ENCODE peak calls at places on chromosomes 6 and 20, in ten cellular contexts. One of them, this sample, is unnamed.

GRCh38 chr20:29123861-29124260 is 2133.6 kb upstream of the DEFB115 start:
- DNase-seq in activated CD8-positive, alpha-beta memory T cell treated with anti-CD3 and anti-CD28 coated beads, Interleukin-2, amount 50 U/mL, for 4 hours: no peak
- DNase-seq in T-helper 2 cell: no peak
- DNase-seq in Daoy: no peak
- DNase-seq in stimulated activated naive B cell treated with anti-CD40 and anti-IgM and Interleukin-4, amounts not matched to agents 10 μg/mL and 1 μg/mL and 100 μg/mL, for 72 hours: no peak
- DNase-seq in iris pigment epithelial cell: no peak
- DNase-seq in NCI-H1417: no peak
- DNase-seq in MCF 10A: no peak
- DNase-seq in HuH-7: no peak
- DNase-seq in activated CD4-positive, alpha-beta T cell treated with anti-CD3 and anti-CD28 coated beads, Interleukin-2, amount 50 U/mL, for 48 hours: no peak
- DNase-seq in this sample: no peak

GRCh38 chr6:12605888-12606345 is 110.7 kb upstream of the PHACTR1 start:
- DNase-seq in activated CD8-positive, alpha-beta memory T cell treated with anti-CD3 and anti-CD28 coated beads, Interleukin-2, amount 50 U/mL, for 4 hours: no peak
- DNase-seq in T-helper 2 cell: peak; percentile 3
- DNase-seq in stimulated activated naive B cell treated with anti-CD40 and anti-IgM and Interleukin-4, amounts not matched to agents 10 μg/mL and 1 μg/mL and 100 μg/mL, for 72 hours: peak; percentile 37
- DNase-seq in HuH-7: peak; percentile 12
- DNase-seq in NCI-H1417: peak; percentile 34
- DNase-seq in activated CD4-positive, alpha-beta T cell treated with anti-CD3 and anti-CD28 coated beads, Interleukin-2, amount 50 U/mL, for 48 hours: peak; percentile 17
- DNase-seq in Daoy: peak; percentile 76
- DNase-seq in iris pigment epithelial cell: peak; percentile 69
- DNase-seq in MCF 10A: peak; percentile 80
- DNase-seq in this sample: no peak

GRCh38 chr6:80438728-80439127 is 332.3 kb downstream of the BCKDHB start:
- DNase-seq in Daoy: peak; percentile 75
- DNase-seq in MCF 10A: peak; percentile 68
- DNase-seq in iris pigment epithelial cell: peak; percentile 87
- DNase-seq in HuH-7: peak; percentile 5
- DNase-seq in stimulated activated naive B cell treated with anti-CD40 and anti-IgM and Interleukin-4, amounts not matched to agents 10 μg/mL and 1 μg/mL and 100 μg/mL, for 72 hours: no peak
- DNase-seq in NCI-H1417: no peak
- DNase-seq in activated CD4-positive, alpha-beta T cell treated with anti-CD3 and anti-CD28 coated beads, Interleukin-2, amount 50 U/mL, for 48 hours: no peak
- DNase-seq in activated CD8-positive, alpha-beta memory T cell treated with anti-CD3 and anti-CD28 coated beads, Interleukin-2, amount 50 U/mL, for 4 hours: no peak
- DNase-seq in T-helper 2 cell: no peak
- DNase-seq in this sample: no peak

GRCh38 chr6:90668141-90668540 is 81.3 kb upstream of the MAP3K7 start:
- DNase-seq in HuH-7: no peak
- DNase-seq in T-helper 2 cell: no peak
- DNase-seq in stimulated activated naive B cell treated with anti-CD40 and anti-IgM and Interleukin-4, amounts not matched to agents 10 μg/mL and 1 μg/mL and 100 μg/mL, for 72 hours: no peak
- DNase-seq in NCI-H1417: no peak
- DNase-seq in iris pigment epithelial cell: no peak
- DNase-seq in MCF 10A: no peak
- DNase-seq in Daoy: no peak
- DNase-seq in activated CD8-positive, alpha-beta memory T cell treated with anti-CD3 and anti-CD28 coated beads, Interleukin-2, amount 50 U/mL, for 4 hours: no peak
- DNase-seq in activated CD4-positive, alpha-beta T cell treated with anti-CD3 and anti-CD28 coated beads, Interleukin-2, amount 50 U/mL, for 48 hours: no peak
- DNase-seq in this sample: no peak

GRCh38 chr20:38473353-38473795 is 731 bp downstream of the RALGAPB start:
- DNase-seq in activated CD4-positive, alpha-beta T cell treated with anti-CD3 and anti-CD28 coated beads, Interleukin-2, amount 50 U/mL, for 48 hours: no peak
- DNase-seq in Daoy: peak; percentile 21
- DNase-seq in MCF 10A: no peak
- DNase-seq in iris pigment epithelial cell: peak; percentile 30
- DNase-seq in stimulated activated naive B cell treated with anti-CD40 and anti-IgM and Interleukin-4, amounts not matched to agents 10 μg/mL and 1 μg/mL and 100 μg/mL, for 72 hours: no peak
- DNase-seq in activated CD8-positive, alpha-beta memory T cell treated with anti-CD3 and anti-CD28 coated beads, Interleukin-2, amount 50 U/mL, for 4 hours: no peak
- DNase-seq in NCI-H1417: no peak
- DNase-seq in HuH-7: no peak
- DNase-seq in T-helper 2 cell: no peak
- DNase-seq in this sample: no peak

GRCh38 chr6:11368760-11369159 is 136.3 kb upstream of the NEDD9 start:
- DNase-seq in MCF 10A: no peak
- DNase-seq in iris pigment epithelial cell: no peak
- DNase-seq in activated CD4-positive, alpha-beta T cell treated with anti-CD3 and anti-CD28 coated beads, Interleukin-2, amount 50 U/mL, for 48 hours: no peak
- DNase-seq in NCI-H1417: no peak
- DNase-seq in activated CD8-positive, alpha-beta memory T cell treated with anti-CD3 and anti-CD28 coated beads, Interleukin-2, amount 50 U/mL, for 4 hours: no peak
- DNase-seq in stimulated activated naive B cell treated with anti-CD40 and anti-IgM and Interleukin-4, amounts not matched to agents 10 μg/mL and 1 μg/mL and 100 μg/mL, for 72 hours: no peak
- DNase-seq in Daoy: peak; percentile 68
- DNase-seq in HuH-7: no peak
- DNase-seq in T-helper 2 cell: no peak
- DNase-seq in this sample: no peak

GRCh38 chr6:26025894-26026832 is 61.1 kb upstream of the HFE start:
- DNase-seq in activated CD4-positive, alpha-beta T cell treated with anti-CD3 and anti-CD28 coated beads, Interleukin-2, amount 50 U/mL, for 48 hours: peak; percentile 92
- DNase-seq in stimulated activated naive B cell treated with anti-CD40 and anti-IgM and Interleukin-4, amounts not matched to agents 10 μg/mL and 1 μg/mL and 100 μg/mL, for 72 hours: peak; percentile 92
- DNase-seq in HuH-7: no peak
- DNase-seq in activated CD8-positive, alpha-beta memory T cell treated with anti-CD3 and anti-CD28 coated beads, Interleukin-2, amount 50 U/mL, for 4 hours: peak; percentile 86
- DNase-seq in T-helper 2 cell: peak; percentile 88
- DNase-seq in Daoy: peak; percentile 98
- DNase-seq in iris pigment epithelial cell: peak; percentile 99
- DNase-seq in MCF 10A: peak; percentile 96
- DNase-seq in NCI-H1417: peak; percentile 88
- DNase-seq in this sample: peak; percentile 70

GRCh38 chr6:34585108-34585507 is 29.0 kb upstream of the SPDEF start:
- DNase-seq in NCI-H1417: no peak
- DNase-seq in activated CD4-positive, alpha-beta T cell treated with anti-CD3 and anti-CD28 coated beads, Interleukin-2, amount 50 U/mL, for 48 hours: no peak
- DNase-seq in MCF 10A: no peak
- DNase-seq in activated CD8-positive, alpha-beta memory T cell treated with anti-CD3 and anti-CD28 coated beads, Interleukin-2, amount 50 U/mL, for 4 hours: no peak
- DNase-seq in Daoy: no peak
- DNase-seq in stimulated activated naive B cell treated with anti-CD40 and anti-IgM and Interleukin-4, amounts not matched to agents 10 μg/mL and 1 μg/mL and 100 μg/mL, for 72 hours: no peak
- DNase-seq in HuH-7: no peak
- DNase-seq in T-helper 2 cell: no peak
- DNase-seq in iris pigment epithelial cell: no peak
- DNase-seq in this sample: no peak

GRCh38 chr6:137001287-137001976 is 43.3 kb downstream of the IL20RA start:
- DNase-seq in Daoy: peak; percentile 70
- DNase-seq in HuH-7: peak; percentile 35
- DNase-seq in iris pigment epithelial cell: no peak
- DNase-seq in NCI-H1417: no peak
- DNase-seq in MCF 10A: peak; percentile 74
- DNase-seq in T-helper 2 cell: no peak
- DNase-seq in stimulated activated naive B cell treated with anti-CD40 and anti-IgM and Interleukin-4, amounts not matched to agents 10 μg/mL and 1 μg/mL and 100 μg/mL, for 72 hours: no peak
- DNase-seq in activated CD8-positive, alpha-beta memory T cell treated with anti-CD3 and anti-CD28 coated beads, Interleukin-2, amount 50 U/mL, for 4 hours: no peak
- DNase-seq in activated CD4-positive, alpha-beta T cell treated with anti-CD3 and anti-CD28 coated beads, Interleukin-2, amount 50 U/mL, for 48 hours: no peak
- DNase-seq in this sample: no peak

GRCh38 chr6:144955853-144956252 is 670.7 kb downstream of the UTRN start:
- DNase-seq in NCI-H1417: no peak
- DNase-seq in stimulated activated naive B cell treated with anti-CD40 and anti-IgM and Interleukin-4, amounts not matched to agents 10 μg/mL and 1 μg/mL and 100 μg/mL, for 72 hours: no peak
- DNase-seq in activated CD4-positive, alpha-beta T cell treated with anti-CD3 and anti-CD28 coated beads, Interleukin-2, amount 50 U/mL, for 48 hours: no peak
- DNase-seq in HuH-7: no peak
- DNase-seq in Daoy: peak; percentile 16
- DNase-seq in MCF 10A: no peak
- DNase-seq in activated CD8-positive, alpha-beta memory T cell treated with anti-CD3 and anti-CD28 coated beads, Interleukin-2, amount 50 U/mL, for 4 hours: no peak
- DNase-seq in T-helper 2 cell: no peak
- DNase-seq in iris pigment epithelial cell: peak; percentile 63
- DNase-seq in this sample: no peak

GRCh38 chr6:88616380-88616779 is 347.0 kb downstream of the RNGTT start:
- DNase-seq in HuH-7: no peak
- DNase-seq in NCI-H1417: no peak
- DNase-seq in T-helper 2 cell: no peak
- DNase-seq in iris pigment epithelial cell: no peak
- DNase-seq in activated CD8-positive, alpha-beta memory T cell treated with anti-CD3 and anti-CD28 coated beads, Interleukin-2, amount 50 U/mL, for 4 hours: no peak
- DNase-seq in activated CD4-positive, alpha-beta T cell treated with anti-CD3 and anti-CD28 coated beads, Interleukin-2, amount 50 U/mL, for 48 hours: no peak
- DNase-seq in MCF 10A: no peak
- DNase-seq in Daoy: no peak
- DNase-seq in stimulated activated naive B cell treated with anti-CD40 and anti-IgM and Interleukin-4, amounts not matched to agents 10 μg/mL and 1 μg/mL and 100 μg/mL, for 72 hours: no peak
- DNase-seq in this sample: no peak

GRCh38 chr6:68875403-68875802 is 240.3 kb downstream of the ADGRB3 start:
- DNase-seq in stimulated activated naive B cell treated with anti-CD40 and anti-IgM and Interleukin-4, amounts not matched to agents 10 μg/mL and 1 μg/mL and 100 μg/mL, for 72 hours: no peak
- DNase-seq in T-helper 2 cell: no peak
- DNase-seq in HuH-7: no peak
- DNase-seq in Daoy: no peak
- DNase-seq in activated CD8-positive, alpha-beta memory T cell treated with anti-CD3 and anti-CD28 coated beads, Interleukin-2, amount 50 U/mL, for 4 hours: no peak
- DNase-seq in iris pigment epithelial cell: no peak
- DNase-seq in activated CD4-positive, alpha-beta T cell treated with anti-CD3 and anti-CD28 coated beads, Interleukin-2, amount 50 U/mL, for 48 hours: no peak
- DNase-seq in MCF 10A: no peak
- DNase-seq in NCI-H1417: no peak
- DNase-seq in this sample: no peak

GRCh38 chr20:32524871-32525501 is 60.1 kb downstream of the NOL4L start:
- DNase-seq in activated CD4-positive, alpha-beta T cell treated with anti-CD3 and anti-CD28 coated beads, Interleukin-2, amount 50 U/mL, for 48 hours: no peak
- DNase-seq in stimulated activated naive B cell treated with anti-CD40 and anti-IgM and Interleukin-4, amounts not matched to agents 10 μg/mL and 1 μg/mL and 100 μg/mL, for 72 hours: no peak
- DNase-seq in HuH-7: no peak
- DNase-seq in iris pigment epithelial cell: no peak
- DNase-seq in Daoy: peak; percentile 49
- DNase-seq in activated CD8-positive, alpha-beta memory T cell treated with anti-CD3 and anti-CD28 coated beads, Interleukin-2, amount 50 U/mL, for 4 hours: no peak
- DNase-seq in MCF 10A: peak; percentile 12
- DNase-seq in T-helper 2 cell: no peak
- DNase-seq in NCI-H1417: peak; percentile 76
- DNase-seq in this sample: no peak

GRCh38 chr6:11968241-11968806 is 43.8 kb upstream of the HIVEP1 start:
- DNase-seq in stimulated activated naive B cell treated with anti-CD40 and anti-IgM and Interleukin-4, amounts not matched to agents 10 μg/mL and 1 μg/mL and 100 μg/mL, for 72 hours: peak; percentile 46
- DNase-seq in MCF 10A: no peak
- DNase-seq in iris pigment epithelial cell: no peak
- DNase-seq in activated CD8-positive, alpha-beta memory T cell treated with anti-CD3 and anti-CD28 coated beads, Interleukin-2, amount 50 U/mL, for 4 hours: no peak
- DNase-seq in activated CD4-positive, alpha-beta T cell treated with anti-CD3 and anti-CD28 coated beads, Interleukin-2, amount 50 U/mL, for 48 hours: no peak
- DNase-seq in Daoy: no peak
- DNase-seq in HuH-7: no peak
- DNase-seq in NCI-H1417: no peak
- DNase-seq in T-helper 2 cell: no peak
- DNase-seq in this sample: no peak

GRCh38 chr20:9025643-9026042 is 43.2 kb upstream of the PLCB4 start:
- DNase-seq in T-helper 2 cell: no peak
- DNase-seq in MCF 10A: peak; percentile 49
- DNase-seq in activated CD8-positive, alpha-beta memory T cell treated with anti-CD3 and anti-CD28 coated beads, Interleukin-2, amount 50 U/mL, for 4 hours: no peak
- DNase-seq in iris pigment epithelial cell: peak; percentile 77
- DNase-seq in HuH-7: no peak
- DNase-seq in Daoy: peak; percentile 62
- DNase-seq in activated CD4-positive, alpha-beta T cell treated with anti-CD3 and anti-CD28 coated beads, Interleukin-2, amount 50 U/mL, for 48 hours: no peak
- DNase-seq in stimulated activated naive B cell treated with anti-CD40 and anti-IgM and Interleukin-4, amounts not matched to agents 10 μg/mL and 1 μg/mL and 100 μg/mL, for 72 hours: no peak
- DNase-seq in NCI-H1417: no peak
- DNase-seq in this sample: no peak

GRCh38 chr6:170423030-170423429 is 116.5 kb downstream of the FAM120B start:
- DNase-seq in NCI-H1417: no peak
- DNase-seq in MCF 10A: no peak
- DNase-seq in activated CD8-positive, alpha-beta memory T cell treated with anti-CD3 and anti-CD28 coated beads, Interleukin-2, amount 50 U/mL, for 4 hours: no peak
- DNase-seq in iris pigment epithelial cell: no peak
- DNase-seq in T-helper 2 cell: no peak
- DNase-seq in Daoy: no peak
- DNase-seq in HuH-7: no peak
- DNase-seq in activated CD4-positive, alpha-beta T cell treated with anti-CD3 and anti-CD28 coated beads, Interleukin-2, amount 50 U/mL, for 48 hours: no peak
- DNase-seq in stimulated activated naive B cell treated with anti-CD40 and anti-IgM and Interleukin-4, amounts not matched to agents 10 μg/mL and 1 μg/mL and 100 μg/mL, for 72 hours: no peak
- DNase-seq in this sample: no peak

GRCh38 chr6:133887478-133887877 is 1.4 kb upstream of the TCF21 start:
- DNase-seq in activated CD8-positive, alpha-beta memory T cell treated with anti-CD3 and anti-CD28 coated beads, Interleukin-2, amount 50 U/mL, for 4 hours: no peak
- DNase-seq in HuH-7: no peak
- DNase-seq in NCI-H1417: peak; percentile 63
- DNase-seq in iris pigment epithelial cell: no peak
- DNase-seq in stimulated activated naive B cell treated with anti-CD40 and anti-IgM and Interleukin-4, amounts not matched to agents 10 μg/mL and 1 μg/mL and 100 μg/mL, for 72 hours: no peak
- DNase-seq in T-helper 2 cell: no peak
- DNase-seq in Daoy: no peak
- DNase-seq in MCF 10A: no peak
- DNase-seq in activated CD4-positive, alpha-beta T cell treated with anti-CD3 and anti-CD28 coated beads, Interleukin-2, amount 50 U/mL, for 48 hours: no peak
- DNase-seq in this sample: no peak

GRCh38 chr20:46065691-46066090 is 24.1 kb downstream of the NCOA5 start:
- DNase-seq in stimulated activated naive B cell treated with anti-CD40 and anti-IgM and Interleukin-4, amounts not matched to agents 10 μg/mL and 1 μg/mL and 100 μg/mL, for 72 hours: no peak
- DNase-seq in activated CD4-positive, alpha-beta T cell treated with anti-CD3 and anti-CD28 coated beads, Interleukin-2, amount 50 U/mL, for 48 hours: no peak
- DNase-seq in Daoy: no peak
- DNase-seq in T-helper 2 cell: no peak
- DNase-seq in MCF 10A: no peak
- DNase-seq in activated CD8-positive, alpha-beta memory T cell treated with anti-CD3 and anti-CD28 coated beads, Interleukin-2, amount 50 U/mL, for 4 hours: no peak
- DNase-seq in NCI-H1417: no peak
- DNase-seq in HuH-7: no peak
- DNase-seq in iris pigment epithelial cell: no peak
- DNase-seq in this sample: no peak

GRCh38 chr6:85015396-85015990 is 251.1 kb upstream of the TBX18 start:
- DNase-seq in activated CD8-positive, alpha-beta memory T cell treated with anti-CD3 and anti-CD28 coated beads, Interleukin-2, amount 50 U/mL, for 4 hours: no peak
- DNase-seq in stimulated activated naive B cell treated with anti-CD40 and anti-IgM and Interleukin-4, amounts not matched to agents 10 μg/mL and 1 μg/mL and 100 μg/mL, for 72 hours: no peak
- DNase-seq in iris pigment epithelial cell: peak; percentile 73
- DNase-seq in HuH-7: peak; percentile 60
- DNase-seq in activated CD4-positive, alpha-beta T cell treated with anti-CD3 and anti-CD28 coated beads, Interleukin-2, amount 50 U/mL, for 48 hours: no peak
- DNase-seq in T-helper 2 cell: no peak
- DNase-seq in MCF 10A: peak; percentile 64
- DNase-seq in NCI-H1417: no peak
- DNase-seq in Daoy: peak; percentile 81
- DNase-seq in this sample: no peak

GRCh38 chr6:52333840-52334200 is 28.1 kb upstream of the PAQR8 start:
- DNase-seq in stimulated activated naive B cell treated with anti-CD40 and anti-IgM and Interleukin-4, amounts not matched to agents 10 μg/mL and 1 μg/mL and 100 μg/mL, for 72 hours: no peak
- DNase-seq in NCI-H1417: no peak
- DNase-seq in activated CD4-positive, alpha-beta T cell treated with anti-CD3 and anti-CD28 coated beads, Interleukin-2, amount 50 U/mL, for 48 hours: no peak
- DNase-seq in T-helper 2 cell: no peak
- DNase-seq in activated CD8-positive, alpha-beta memory T cell treated with anti-CD3 and anti-CD28 coated beads, Interleukin-2, amount 50 U/mL, for 4 hours: no peak
- DNase-seq in MCF 10A: no peak
- DNase-seq in HuH-7: no peak
- DNase-seq in iris pigment epithelial cell: peak; percentile 27
- DNase-seq in Daoy: no peak
- DNase-seq in this sample: no peak

GRCh38 chr6:5567890-5568289 is 306.6 kb downstream of the FARS2 start:
- DNase-seq in Daoy: no peak
- DNase-seq in MCF 10A: no peak
- DNase-seq in activated CD4-positive, alpha-beta T cell treated with anti-CD3 and anti-CD28 coated beads, Interleukin-2, amount 50 U/mL, for 48 hours: no peak
- DNase-seq in stimulated activated naive B cell treated with anti-CD40 and anti-IgM and Interleukin-4, amounts not matched to agents 10 μg/mL and 1 μg/mL and 100 μg/mL, for 72 hours: no peak
- DNase-seq in activated CD8-positive, alpha-beta memory T cell treated with anti-CD3 and anti-CD28 coated beads, Interleukin-2, amount 50 U/mL, for 4 hours: no peak
- DNase-seq in HuH-7: no peak
- DNase-seq in NCI-H1417: no peak
- DNase-seq in T-helper 2 cell: no peak
- DNase-seq in iris pigment epithelial cell: no peak
- DNase-seq in this sample: no peak

GRCh38 chr20:42739692-42740091 is 450.0 kb downstream of the PTPRT start:
- DNase-seq in HuH-7: no peak
- DNase-seq in MCF 10A: no peak
- DNase-seq in T-helper 2 cell: no peak
- DNase-seq in activated CD8-positive, alpha-beta memory T cell treated with anti-CD3 and anti-CD28 coated beads, Interleukin-2, amount 50 U/mL, for 4 hours: no peak
- DNase-seq in iris pigment epithelial cell: no peak
- DNase-seq in stimulated activated naive B cell treated with anti-CD40 and anti-IgM and Interleukin-4, amounts not matched to agents 10 μg/mL and 1 μg/mL and 100 μg/mL, for 72 hours: no peak
- DNase-seq in NCI-H1417: no peak
- DNase-seq in Daoy: no peak
- DNase-seq in activated CD4-positive, alpha-beta T cell treated with anti-CD3 and anti-CD28 coated beads, Interleukin-2, amount 50 U/mL, for 48 hours: no peak
- DNase-seq in this sample: no peak

GRCh38 chr20:7196481-7196880 is 429.0 kb downstream of the BMP2 start:
- DNase-seq in MCF 10A: peak; percentile 13
- DNase-seq in iris pigment epithelial cell: peak; percentile 58
- DNase-seq in HuH-7: no peak
- DNase-seq in activated CD4-positive, alpha-beta T cell treated with anti-CD3 and anti-CD28 coated beads, Interleukin-2, amount 50 U/mL, for 48 hours: no peak
- DNase-seq in activated CD8-positive, alpha-beta memory T cell treated with anti-CD3 and anti-CD28 coated beads, Interleukin-2, amount 50 U/mL, for 4 hours: no peak
- DNase-seq in Daoy: no peak
- DNase-seq in NCI-H1417: no peak
- DNase-seq in T-helper 2 cell: no peak
- DNase-seq in stimulated activated naive B cell treated with anti-CD40 and anti-IgM and Interleukin-4, amounts not matched to agents 10 μg/mL and 1 μg/mL and 100 μg/mL, for 72 hours: no peak
- DNase-seq in this sample: no peak

GRCh38 chr6:163427498-163428254 is 13.2 kb downstream of the QKI start:
- DNase-seq in MCF 10A: peak; percentile 81
- DNase-seq in T-helper 2 cell: no peak
- DNase-seq in stimulated activated naive B cell treated with anti-CD40 and anti-IgM and Interleukin-4, amounts not matched to agents 10 μg/mL and 1 μg/mL and 100 μg/mL, for 72 hours: no peak
- DNase-seq in activated CD8-positive, alpha-beta memory T cell treated with anti-CD3 and anti-CD28 coated beads, Interleukin-2, amount 50 U/mL, for 4 hours: no peak
- DNase-seq in activated CD4-positive, alpha-beta T cell treated with anti-CD3 and anti-CD28 coated beads, Interleukin-2, amount 50 U/mL, for 48 hours: no peak
- DNase-seq in Daoy: peak; percentile 21
- DNase-seq in iris pigment epithelial cell: peak; percentile 84
- DNase-seq in NCI-H1417: peak; percentile 5
- DNase-seq in HuH-7: no peak
- DNase-seq in this sample: no peak

GRCh38 chr6:37347177-37348145 is 6.3 kb upstream of the RNF8 start:
- DNase-seq in activated CD8-positive, alpha-beta memory T cell treated with anti-CD3 and anti-CD28 coated beads, Interleukin-2, amount 50 U/mL, for 4 hours: no peak
- DNase-seq in Daoy: no peak
- DNase-seq in NCI-H1417: no peak
- DNase-seq in MCF 10A: no peak
- DNase-seq in HuH-7: no peak
- DNase-seq in activated CD4-positive, alpha-beta T cell treated with anti-CD3 and anti-CD28 coated beads, Interleukin-2, amount 50 U/mL, for 48 hours: no peak
- DNase-seq in iris pigment epithelial cell: no peak
- DNase-seq in stimulated activated naive B cell treated with anti-CD40 and anti-IgM and Interleukin-4, amounts not matched to agents 10 μg/mL and 1 μg/mL and 100 μg/mL, for 72 hours: no peak
- DNase-seq in T-helper 2 cell: no peak
- DNase-seq in this sample: no peak

GRCh38 chr20:8663424-8663823 is 405.5 kb upstream of the PLCB4 start:
- DNase-seq in iris pigment epithelial cell: no peak
- DNase-seq in activated CD4-positive, alpha-beta T cell treated with anti-CD3 and anti-CD28 coated beads, Interleukin-2, amount 50 U/mL, for 48 hours: no peak
- DNase-seq in stimulated activated naive B cell treated with anti-CD40 and anti-IgM and Interleukin-4, amounts not matched to agents 10 μg/mL and 1 μg/mL and 100 μg/mL, for 72 hours: no peak
- DNase-seq in Daoy: no peak
- DNase-seq in T-helper 2 cell: no peak
- DNase-seq in HuH-7: no peak
- DNase-seq in MCF 10A: no peak
- DNase-seq in NCI-H1417: no peak
- DNase-seq in activated CD8-positive, alpha-beta memory T cell treated with anti-CD3 and anti-CD28 coated beads, Interleukin-2, amount 50 U/mL, for 4 hours: no peak
- DNase-seq in this sample: no peak

GRCh38 chr6:52399511-52400315 is 20.4 kb upstream of the EFHC1 start:
- DNase-seq in MCF 10A: peak; percentile 70
- DNase-seq in Daoy: peak; percentile 67
- DNase-seq in activated CD8-positive, alpha-beta memory T cell treated with anti-CD3 and anti-CD28 coated beads, Interleukin-2, amount 50 U/mL, for 4 hours: peak; percentile 21
- DNase-seq in HuH-7: peak; percentile 44
- DNase-seq in stimulated activated naive B cell treated with anti-CD40 and anti-IgM and Interleukin-4, amounts not matched to agents 10 μg/mL and 1 μg/mL and 100 μg/mL, for 72 hours: no peak
- DNase-seq in activated CD4-positive, alpha-beta T cell treated with anti-CD3 and anti-CD28 coated beads, Interleukin-2, amount 50 U/mL, for 48 hours: no peak
- DNase-seq in T-helper 2 cell: no peak
- DNase-seq in NCI-H1417: peak; percentile 5
- DNase-seq in iris pigment epithelial cell: peak; percentile 62
- DNase-seq in this sample: no peak

GRCh38 chr6:117118490-117118889 is 146.9 kb upstream of the VGLL2 start:
- DNase-seq in stimulated activated naive B cell treated with anti-CD40 and anti-IgM and Interleukin-4, amounts not matched to agents 10 μg/mL and 1 μg/mL and 100 μg/mL, for 72 hours: no peak
- DNase-seq in Daoy: no peak
- DNase-seq in iris pigment epithelial cell: no peak
- DNase-seq in HuH-7: no peak
- DNase-seq in T-helper 2 cell: no peak
- DNase-seq in MCF 10A: no peak
- DNase-seq in activated CD4-positive, alpha-beta T cell treated with anti-CD3 and anti-CD28 coated beads, Interleukin-2, amount 50 U/mL, for 48 hours: no peak
- DNase-seq in activated CD8-positive, alpha-beta memory T cell treated with anti-CD3 and anti-CD28 coated beads, Interleukin-2, amount 50 U/mL, for 4 hours: no peak
- DNase-seq in NCI-H1417: no peak
- DNase-seq in this sample: no peak

This sample was measured in activated T-helper 1 cell treated with anti-CD3 and anti-CD28 coated beads, Interleukin-2, amount 50 U/mL, for 16 hours.